ENCODE peak calls at places on chromosomes 1 and 21, in ten cellular contexts. One of them, this sample, is unnamed. For H3K27me3, the result is how much of the 10 kb centered on the place peaks cover.

GRCh38 chr21:46129846-46130651 is 25.3 kb downstream of the FTCD start:
- DNase-seq in heart left ventricle: no peak
- DNase-seq in IMR-90: no peak
- DNase-seq in tibial nerve: no peak
- DNase-seq in spleen: peak
- DNase-seq in ovary: no peak
- DNase-seq in transverse colon: no peak
- DNase-seq in esophagus squamous epithelium: no peak
- DNase-seq in adrenal gland: no peak
- DNase-seq in suprapubic skin: peak
- DNase-seq in this sample: no peak

GRCh38 chr1:154329551-154330131 is 4.3 kb downstream of the ATP8B2 start:
- DNase-seq in heart left ventricle: no peak
- DNase-seq in IMR-90: no peak
- DNase-seq in tibial nerve: no peak
- DNase-seq in spleen: no peak
- DNase-seq in ovary: no peak
- DNase-seq in transverse colon: no peak
- DNase-seq in esophagus squamous epithelium: no peak
- DNase-seq in adrenal gland: no peak
- DNase-seq in suprapubic skin: no peak
- DNase-seq in this sample: no peak

GRCh38 chr1:10948463-10948775 is 64.0 kb upstream of the TARDBP start:
- DNase-seq in heart left ventricle: no peak
- DNase-seq in IMR-90: no peak
- DNase-seq in tibial nerve: no peak
- DNase-seq in spleen: no peak
- DNase-seq in ovary: no peak
- DNase-seq in transverse colon: no peak
- DNase-seq in esophagus squamous epithelium: no peak
- DNase-seq in adrenal gland: no peak
- DNase-seq in suprapubic skin: no peak
- DNase-seq in this sample: no peak

GRCh38 chr1:179925302-179925701 is 29.3 kb upstream of the CEP350 start:
- DNase-seq in heart left ventricle: no peak
- DNase-seq in IMR-90: no peak
- DNase-seq in tibial nerve: no peak
- DNase-seq in spleen: no peak
- DNase-seq in ovary: no peak
- DNase-seq in transverse colon: no peak
- DNase-seq in esophagus squamous epithelium: no peak
- DNase-seq in adrenal gland: no peak
- DNase-seq in suprapubic skin: no peak
- DNase-seq in this sample: no peak

GRCh38 chr1:155220566-155220965 is 12.1 kb downstream of the MTX1 start:
- DNase-seq in heart left ventricle: no peak
- DNase-seq in IMR-90: no peak
- DNase-seq in tibial nerve: no peak
- DNase-seq in spleen: no peak
- DNase-seq in ovary: no peak
- DNase-seq in transverse colon: peak
- DNase-seq in esophagus squamous epithelium: no peak
- DNase-seq in adrenal gland: no peak
- DNase-seq in suprapubic skin: no peak
- DNase-seq in this sample: no peak

GRCh38 chr1:115705085-115706008 is 63.2 kb downstream of the CASQ2 start:
- DNase-seq in heart left ventricle: no peak
- DNase-seq in IMR-90: no peak
- DNase-seq in tibial nerve: no peak
- DNase-seq in spleen: no peak
- DNase-seq in ovary: no peak
- DNase-seq in transverse colon: no peak
- DNase-seq in esophagus squamous epithelium: no peak
- DNase-seq in adrenal gland: no peak
- DNase-seq in suprapubic skin: no peak
- DNase-seq in this sample: no peak

GRCh38 chr1:67970088-67970487 is 80.3 kb downstream of the DIRAS3 start:
- DNase-seq in heart left ventricle: no peak
- DNase-seq in IMR-90: peak
- DNase-seq in tibial nerve: no peak
- DNase-seq in spleen: no peak
- DNase-seq in ovary: no peak
- DNase-seq in transverse colon: no peak
- DNase-seq in esophagus squamous epithelium: no peak
- DNase-seq in adrenal gland: no peak
- DNase-seq in suprapubic skin: no peak
- DNase-seq in this sample: no peak

GRCh38 chr1:94797286-94797685 is 22.9 kb upstream of the SLC44A3 start:
- DNase-seq in heart left ventricle: no peak
- DNase-seq in IMR-90: no peak
- DNase-seq in tibial nerve: no peak
- DNase-seq in spleen: no peak
- DNase-seq in ovary: no peak
- DNase-seq in transverse colon: no peak
- DNase-seq in esophagus squamous epithelium: no peak
- DNase-seq in adrenal gland: no peak
- DNase-seq in suprapubic skin: no peak
- DNase-seq in this sample: no peak

GRCh38 chr1:209612646-209613350 is 29.3 kb downstream of the CAMK1G start:
- DNase-seq in heart left ventricle: no peak
- DNase-seq in IMR-90: no peak
- DNase-seq in tibial nerve: no peak
- DNase-seq in spleen: no peak
- DNase-seq in ovary: no peak
- DNase-seq in transverse colon: no peak
- DNase-seq in esophagus squamous epithelium: no peak
- DNase-seq in adrenal gland: no peak
- DNase-seq in suprapubic skin: no peak
- DNase-seq in this sample: no peak

GRCh38 chr1:209613351-209614150 is 30.0 kb downstream of the CAMK1G start:
- DNase-seq in heart left ventricle: no peak
- DNase-seq in IMR-90: no peak
- DNase-seq in tibial nerve: no peak
- DNase-seq in spleen: no peak
- DNase-seq in ovary: no peak
- DNase-seq in transverse colon: no peak
- DNase-seq in esophagus squamous epithelium: no peak
- DNase-seq in adrenal gland: no peak
- DNase-seq in suprapubic skin: no peak
- DNase-seq in this sample: no peak

GRCh38 chr1:209614151-209614420 is 30.6 kb downstream of the CAMK1G start:
- DNase-seq in heart left ventricle: no peak
- DNase-seq in IMR-90: no peak
- DNase-seq in tibial nerve: no peak
- DNase-seq in spleen: no peak
- DNase-seq in ovary: no peak
- DNase-seq in transverse colon: no peak
- DNase-seq in esophagus squamous epithelium: no peak
- DNase-seq in adrenal gland: no peak
- DNase-seq in suprapubic skin: no peak
- DNase-seq in this sample: no peak

GRCh38 chr1:209610378-209610905 is 26.9 kb downstream of the CAMK1G start:
- DNase-seq in heart left ventricle: no peak
- DNase-seq in IMR-90: no peak
- DNase-seq in tibial nerve: no peak
- DNase-seq in spleen: no peak
- DNase-seq in ovary: no peak
- DNase-seq in transverse colon: no peak
- DNase-seq in esophagus squamous epithelium: no peak
- DNase-seq in adrenal gland: no peak
- DNase-seq in suprapubic skin: no peak
- DNase-seq in this sample: no peak

GRCh38 chr1:209611771-209612570 is 28.5 kb downstream of the CAMK1G start:
- DNase-seq in heart left ventricle: no peak
- DNase-seq in IMR-90: no peak
- DNase-seq in tibial nerve: no peak
- DNase-seq in spleen: no peak
- DNase-seq in ovary: no peak
- DNase-seq in transverse colon: no peak
- DNase-seq in esophagus squamous epithelium: no peak
- DNase-seq in adrenal gland: no peak
- DNase-seq in suprapubic skin: no peak
- DNase-seq in this sample: no peak
- TF ChIP-seq CTCF in heart left ventricle: no peak
- TF ChIP-seq CTCF in IMR-90: no peak
- TF ChIP-seq CTCF in tibial nerve: no peak
- TF ChIP-seq CTCF in spleen: no peak
- TF ChIP-seq CTCF in ovary: no peak
- TF ChIP-seq CTCF in transverse colon: no peak
- TF ChIP-seq CTCF in esophagus squamous epithelium: no peak
- TF ChIP-seq CTCF in adrenal gland: no peak
- TF ChIP-seq CTCF in suprapubic skin: no peak
- TF ChIP-seq CTCF in this sample: no peak

GRCh38 chr1:52352690-52353089 is 13.3 kb downstream of the CC2D1B start:
- DNase-seq in heart left ventricle: no peak
- DNase-seq in IMR-90: no peak
- DNase-seq in tibial nerve: no peak
- DNase-seq in spleen: no peak
- DNase-seq in ovary: no peak
- DNase-seq in transverse colon: no peak
- DNase-seq in esophagus squamous epithelium: no peak
- DNase-seq in adrenal gland: no peak
- DNase-seq in suprapubic skin: no peak
- DNase-seq in this sample: no peak
- TF ChIP-seq POLR2A in heart left ventricle: no peak
- TF ChIP-seq POLR2A in IMR-90: no peak
- TF ChIP-seq POLR2A in tibial nerve: no peak
- TF ChIP-seq POLR2A in spleen: no peak
- TF ChIP-seq POLR2A in ovary: no peak
- TF ChIP-seq POLR2A in transverse colon: no peak
- TF ChIP-seq POLR2A in esophagus squamous epithelium: no peak
- TF ChIP-seq POLR2A in adrenal gland: no peak
- TF ChIP-seq POLR2A in suprapubic skin: no peak
- TF ChIP-seq POLR2A in this sample: no peak

GRCh38 chr1:114157275-114157660 is 3.6 kb upstream of the SYT6 start:
- DNase-seq in heart left ventricle: no peak
- DNase-seq in IMR-90: no peak
- DNase-seq in tibial nerve: no peak
- DNase-seq in spleen: no peak
- DNase-seq in ovary: no peak
- DNase-seq in transverse colon: no peak
- DNase-seq in esophagus squamous epithelium: no peak
- DNase-seq in adrenal gland: no peak
- DNase-seq in suprapubic skin: no peak
- DNase-seq in this sample: no peak

GRCh38 chr1:114156538-114157274 is 3.0 kb upstream of the SYT6 start:
- DNase-seq in heart left ventricle: no peak
- DNase-seq in IMR-90: no peak
- DNase-seq in tibial nerve: no peak
- DNase-seq in spleen: no peak
- DNase-seq in ovary: no peak
- DNase-seq in transverse colon: no peak
- DNase-seq in esophagus squamous epithelium: no peak
- DNase-seq in adrenal gland: no peak
- DNase-seq in suprapubic skin: no peak
- DNase-seq in this sample: no peak

GRCh38 chr1:114154146-114154962 is 685 bp upstream of the SYT6 start:
- DNase-seq in heart left ventricle: no peak
- DNase-seq in IMR-90: no peak
- DNase-seq in tibial nerve: no peak
- DNase-seq in spleen: no peak
- DNase-seq in ovary: peak
- DNase-seq in transverse colon: no peak
- DNase-seq in esophagus squamous epithelium: no peak
- DNase-seq in adrenal gland: no peak
- DNase-seq in suprapubic skin: no peak
- DNase-seq in this sample: no peak

GRCh38 chr1:114154963-114155322 is 1.3 kb upstream of the SYT6 start:
- DNase-seq in heart left ventricle: no peak
- DNase-seq in IMR-90: no peak
- DNase-seq in tibial nerve: no peak
- DNase-seq in spleen: no peak
- DNase-seq in ovary: no peak
- DNase-seq in transverse colon: no peak
- DNase-seq in esophagus squamous epithelium: no peak
- DNase-seq in adrenal gland: peak
- DNase-seq in suprapubic skin: no peak
- DNase-seq in this sample: no peak

DNA sequence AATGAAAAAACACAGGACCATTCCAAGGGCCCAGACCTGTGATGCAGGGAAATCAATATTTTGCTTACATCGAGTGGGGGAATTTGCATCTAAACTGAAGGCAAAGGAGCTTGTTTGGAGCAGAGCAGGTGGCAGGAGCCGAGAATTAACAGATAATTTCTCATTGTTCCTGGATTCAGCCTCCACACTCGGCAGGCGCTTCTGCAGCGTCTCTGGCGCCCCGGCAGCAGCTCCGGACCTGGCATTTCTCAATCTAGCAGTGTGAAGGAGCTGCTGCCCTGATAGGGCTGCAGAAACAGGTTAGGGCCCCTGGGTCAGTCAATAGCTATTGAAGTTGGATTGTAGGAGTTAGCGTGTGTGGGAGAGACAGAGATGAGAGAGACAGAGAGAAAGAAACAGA is 2.1 kb upstream of the SYT6 start:
- DNase-seq in heart left ventricle: no peak
- DNase-seq in IMR-90: no peak
- DNase-seq in tibial nerve: no peak
- DNase-seq in spleen: no peak
- DNase-seq in ovary: no peak
- DNase-seq in transverse colon: no peak
- DNase-seq in esophagus squamous epithelium: no peak
- DNase-seq in adrenal gland: no peak
- DNase-seq in suprapubic skin: no peak
- DNase-seq in this sample: no peak
- H3K27me3 ChIP-seq in heart left ventricle: under half
- H3K27me3 ChIP-seq in IMR-90: half or more
- H3K27me3 ChIP-seq in tibial nerve: half or more
- H3K27me3 ChIP-seq in spleen: half or more
- H3K27me3 ChIP-seq in ovary: under half
- H3K27me3 ChIP-seq in transverse colon: half or more
- H3K27me3 ChIP-seq in esophagus squamous epithelium: half or more
- H3K27me3 ChIP-seq in adrenal gland: under half
- H3K27me3 ChIP-seq in suprapubic skin: half or more
- H3K27me3 ChIP-seq in this sample: under half

GRCh38 chr1:225744745-225745144 is 32.9 kb upstream of the SRP9 start:
- DNase-seq in heart left ventricle: no peak
- DNase-seq in IMR-90: no peak
- DNase-seq in tibial nerve: no peak
- DNase-seq in spleen: no peak
- DNase-seq in ovary: no peak
- DNase-seq in transverse colon: no peak
- DNase-seq in esophagus squamous epithelium: no peak
- DNase-seq in adrenal gland: no peak
- DNase-seq in suprapubic skin: no peak
- DNase-seq in this sample: no peak

GRCh38 chr1:225745231-225745630 is 32.4 kb upstream of the SRP9 start:
- DNase-seq in heart left ventricle: no peak
- DNase-seq in IMR-90: no peak
- DNase-seq in tibial nerve: no peak
- DNase-seq in spleen: no peak
- DNase-seq in ovary: no peak
- DNase-seq in transverse colon: no peak
- DNase-seq in esophagus squamous epithelium: no peak
- DNase-seq in adrenal gland: no peak
- DNase-seq in suprapubic skin: no peak
- DNase-seq in this sample: no peak

GRCh38 chr1:225747566-225747965 is 30.1 kb upstream of the SRP9 start:
- DNase-seq in heart left ventricle: no peak
- DNase-seq in IMR-90: no peak
- DNase-seq in tibial nerve: no peak
- DNase-seq in spleen: no peak
- DNase-seq in ovary: no peak
- DNase-seq in transverse colon: no peak
- DNase-seq in esophagus squamous epithelium: no peak
- DNase-seq in adrenal gland: no peak
- DNase-seq in suprapubic skin: no peak
- DNase-seq in this sample: no peak

GRCh38 chr1:225748479-225748878 is 29.1 kb upstream of the SRP9 start:
- DNase-seq in heart left ventricle: no peak
- DNase-seq in IMR-90: no peak
- DNase-seq in tibial nerve: no peak
- DNase-seq in spleen: no peak
- DNase-seq in ovary: no peak
- DNase-seq in transverse colon: no peak
- DNase-seq in esophagus squamous epithelium: no peak
- DNase-seq in adrenal gland: no peak
- DNase-seq in suprapubic skin: peak
- DNase-seq in this sample: no peak

GRCh38 chr1:225746361-225747179 is 31.1 kb upstream of the SRP9 start:
- DNase-seq in heart left ventricle: peak
- DNase-seq in IMR-90: peak
- DNase-seq in tibial nerve: peak
- DNase-seq in spleen: no peak
- DNase-seq in ovary: peak
- DNase-seq in transverse colon: peak
- DNase-seq in esophagus squamous epithelium: no peak
- DNase-seq in adrenal gland: peak
- DNase-seq in suprapubic skin: peak
- DNase-seq in this sample: peak
- TF ChIP-seq CTCF in heart left ventricle: peak
- TF ChIP-seq CTCF in IMR-90: no peak
- TF ChIP-seq CTCF in tibial nerve: peak
- TF ChIP-seq CTCF in spleen: no peak
- TF ChIP-seq CTCF in ovary: peak
- TF ChIP-seq CTCF in transverse colon: no peak
- TF ChIP-seq CTCF in esophagus squamous epithelium: peak
- TF ChIP-seq CTCF in adrenal gland: peak
- TF ChIP-seq CTCF in suprapubic skin: peak
- TF ChIP-seq CTCF in this sample: no peak